ENCODE peak calls at places on chromosomes 12 and 14, in eight cellular contexts. H is activated T-helper 1 cell treated with Interleukin-2 at 50 U/mL for 16 hours; N is fibroblast of gingiva; I is HuH-7.5; X is activated CD4-positive, CD25-positive, alpha-beta regulatory T cell; G is pulmonary artery endothelial cell; J is naive B cell; D is endodermal cell. O is an unnamed sample.

GRCh38 chr12:29148065-29148957 is 767 bp upstream of the FAR2 start:
- DNase-seq in H (no peak), N (peak), I (no peak), X (no peak), G (no peak), J (no peak), D (no peak), O (no peak)

GRCh38 chr12:3129301-3130052 is 52.3 kb downstream of the TSPAN9 start:
- DNase-seq in H (no peak), N (peak), I (no peak), X (no peak), G (no peak), J (peak), D (no peak), O (no peak)

GRCh38 chr12:110355080-110355479 is 48.4 kb downstream of the ANAPC7 start:
- DNase-seq in H (no peak), N (no peak), I (peak), X (no peak), G (no peak), J (no peak), D (peak), O (no peak)

GRCh38 chr12:92036771-92037453 is 108.7 kb downstream of the BTG1 start:
- DNase-seq in H (no peak), N (peak), I (no peak), X (no peak), G (no peak), J (no peak), D (no peak), O (no peak)

GRCh38 chr12:52323416-52324067 is 2.3 kb upstream of the KRT83 start:
- DNase-seq in H (no peak), N (no peak), I (no peak), X (no peak), G (no peak), J (no peak), D (no peak), O (no peak)

GRCh38 chr14:32933943-32934890 is 4.5 kb upstream of the NPAS3 start:
- DNase-seq in H (no peak), N (peak), I (peak), X (no peak), G (no peak), J (no peak), D (peak), O (no peak)

GRCh38 chr12:89674326-89674942 is 34.2 kb downstream of the ATP2B1 start:
- DNase-seq in H (no peak), N (no peak), I (no peak), X (no peak), G (no peak), J (no peak), D (no peak), O (no peak)

GRCh38 chr14:20684662-20685456 is 499 bp downstream of the RNASE4 start:
- DNase-seq in H (no peak), N (peak), I (no peak), X (no peak), G (no peak), J (no peak), D (no peak), O (no peak)

GRCh38 chr12:4293299-4293941 is 19.9 kb downstream of the CCND2 start:
- DNase-seq in H (no peak), N (no peak), I (no peak), X (no peak), G (no peak), J (no peak), D (no peak), O (no peak)

GRCh38 chr12:118773956-118774723 is 207.2 kb upstream of the SRRM4 start:
- DNase-seq in H (no peak), N (no peak), I (no peak), X (no peak), G (no peak), J (no peak), D (peak), O (peak)

GRCh38 chr12:9668141-9669018 is 1.1 kb upstream of the CLEC2D start:
- DNase-seq in H (no peak), N (no peak), I (no peak), X (no peak), G (no peak), J (no peak), D (no peak), O (peak)

GRCh38 chr12:194276-194675 is 19.7 kb downstream of the SLC6A12 start:
- DNase-seq in H (no peak), N (no peak), I (no peak), X (no peak), G (no peak), J (no peak), D (no peak), O (no peak)

GRCh38 chr14:74583689-74584434 is 28.2 kb downstream of the LTBP2 start:
- DNase-seq in H (no peak), N (no peak), I (no peak), X (no peak), G (no peak), J (no peak), D (peak), O (no peak)

GRCh38 chr12:62190081-62190480 is 70.1 kb upstream of the USP15 start:
- DNase-seq in H (no peak), N (no peak), I (no peak), X (no peak), G (no peak), J (no peak), D (peak), O (no peak)

GRCh38 chr14:35878272-35879140 is 52.4 kb downstream of the BRMS1L start:
- DNase-seq in H (no peak), N (peak), I (no peak), X (no peak), G (peak), J (no peak), D (no peak), O (no peak)

GRCh38 chr12:40171501-40171900 is 53.3 kb upstream of the LRRK2 start:
- DNase-seq in H (no peak), N (peak), I (no peak), X (no peak), G (no peak), J (no peak), D (no peak), O (no peak)

GRCh38 chr12:46370380-46370734 is 2.2 kb downstream of the SLC38A2 start:
- DNase-seq in H (no peak), N (no peak), I (no peak), X (no peak), G (no peak), J (no peak), D (no peak), O (no peak)

GRCh38 chr12:66131067-66131688 is 628 bp upstream of the LLPH start:
- DNase-seq in H (no peak), N (no peak), I (no peak), X (no peak), G (no peak), J (no peak), D (no peak), O (no peak)

GRCh38 chr14:87494010-87494409 is 499.0 kb downstream of the GALC start:
- DNase-seq in H (no peak), N (no peak), I (no peak), X (no peak), G (no peak), J (no peak), D (no peak), O (no peak)

GRCh38 chr14:35286707-35287106 is 5.5 kb upstream of the PSMA6 start:
- DNase-seq in H (no peak), N (no peak), I (no peak), X (no peak), G (no peak), J (no peak), D (no peak), O (no peak)

GRCh38 chr12:108518101-108518715 is 3.1 kb downstream of the FICD start:
- DNase-seq in H (no peak), N (no peak), I (no peak), X (no peak), G (no peak), J (no peak), D (peak), O (no peak)

GRCh38 chr12:54017845-54018607 is 9.2 kb downstream of the HOXC8 start:
- DNase-seq in H (peak), N (peak), I (peak), X (peak), G (no peak), J (peak), D (peak), O (peak)

GRCh38 chr14:93073833-93074769 is 41.6 kb downstream of the ITPK1 start:
- DNase-seq in H (no peak), N (peak), I (peak), X (no peak), G (no peak), J (peak), D (no peak), O (peak)

GRCh38 chr12:112930350-112930749 is 7.9 kb upstream of the OAS3 start:
- DNase-seq in H (no peak), N (no peak), I (no peak), X (no peak), G (no peak), J (no peak), D (no peak), O (no peak)

GRCh38 chr12:39619660-39620433 is at the start of gene ABCD2:
- DNase-seq in H (peak), N (peak), I (peak), X (peak), G (no peak), J (peak), D (peak), O (peak)

GRCh38 chr14:65334765-65335411 is 77.6 kb upstream of the FUT8 start:
- DNase-seq in H (no peak), N (peak), I (no peak), X (no peak), G (no peak), J (no peak), D (peak), O (no peak)

GRCh38 chr12:43113153-43113552 is 438.9 kb downstream of the ADAMTS20 start:
- DNase-seq in H (no peak), N (peak), I (no peak), X (no peak), G (no peak), J (no peak), D (no peak), O (no peak)

GRCh38 chr12:117907108-117907689 is 61.6 kb downstream of the KSR2 start:
- DNase-seq in H (no peak), N (no peak), I (no peak), X (no peak), G (no peak), J (no peak), D (no peak), O (no peak)

GRCh38 chr14:72801381-72801812 is 92.5 kb downstream of the DPF3 start:
- DNase-seq in H (no peak), N (peak), I (no peak), X (no peak), G (peak), J (no peak), D (no peak), O (no peak)

O was measured in GM06990.